ENCODE peak calls at places on chromosomes 16 and 17, in six cellular contexts. One of them, this sample, is unnamed.

GRCh38 chr17:71505200-71505599 is 615.6 kb upstream of the SOX9 start:
- DNase-seq in fibroblast of mammary gland: no peak
- DNase-seq in IMR-90: peak; percentile 85
- DNase-seq in uterus: no peak
- DNase-seq in GM12865: no peak
- DNase-seq in CD8-positive, alpha-beta T cell: no peak
- DNase-seq in this sample: peak; percentile 48

GRCh38 chr17:45867171-45867570 is 22.5 kb downstream of the SPPL2C start:
- DNase-seq in fibroblast of mammary gland: no peak
- DNase-seq in IMR-90: no peak
- DNase-seq in uterus: no peak
- DNase-seq in GM12865: no peak
- DNase-seq in CD8-positive, alpha-beta T cell: no peak
- DNase-seq in this sample: no peak

GRCh38 chr17:29143894-29144293 is 36.3 kb downstream of the MYO18A start:
- DNase-seq in fibroblast of mammary gland: no peak
- DNase-seq in IMR-90: peak; percentile 28
- DNase-seq in uterus: no peak
- DNase-seq in GM12865: peak; percentile 61
- DNase-seq in CD8-positive, alpha-beta T cell: no peak
- DNase-seq in this sample: no peak

GRCh38 chr17:18009609-18010420 is 29.2 kb downstream of the ATPAF2 start:
- DNase-seq in fibroblast of mammary gland: no peak
- DNase-seq in IMR-90: no peak
- DNase-seq in uterus: no peak
- DNase-seq in GM12865: no peak
- DNase-seq in CD8-positive, alpha-beta T cell: no peak
- DNase-seq in this sample: no peak

GRCh38 chr16:63361032-63361624 is 1324.9 kb upstream of the CDH8 start:
- DNase-seq in fibroblast of mammary gland: peak; percentile 66
- DNase-seq in IMR-90: peak; percentile 66
- DNase-seq in uterus: no peak
- DNase-seq in GM12865: peak; percentile 56
- DNase-seq in CD8-positive, alpha-beta T cell: no peak
- DNase-seq in this sample: peak; percentile 75

GRCh38 chr16:4110680-4111079 is 5.6 kb downstream of the ADCY9 start:
- DNase-seq in fibroblast of mammary gland: no peak
- DNase-seq in IMR-90: no peak
- DNase-seq in uterus: no peak
- DNase-seq in GM12865: no peak
- DNase-seq in CD8-positive, alpha-beta T cell: no peak
- DNase-seq in this sample: no peak

GRCh38 chr17:74873874-74874614 is 1.2 kb upstream of the FDXR start:
- DNase-seq in fibroblast of mammary gland: no peak
- DNase-seq in IMR-90: no peak
- DNase-seq in uterus: no peak
- DNase-seq in GM12865: peak; percentile 38
- DNase-seq in CD8-positive, alpha-beta T cell: no peak
- DNase-seq in this sample: no peak

GRCh38 chr17:50141026-50141749 is 9.3 kb downstream of the PPP1R9B start:
- DNase-seq in fibroblast of mammary gland: no peak
- DNase-seq in IMR-90: no peak
- DNase-seq in uterus: no peak
- DNase-seq in GM12865: no peak
- DNase-seq in CD8-positive, alpha-beta T cell: no peak
- DNase-seq in this sample: no peak

GRCh38 chr16:56742030-56742984 is 12.4 kb downstream of the NUP93 start:
- DNase-seq in fibroblast of mammary gland: peak; percentile 87
- DNase-seq in IMR-90: peak; percentile 92
- DNase-seq in uterus: no peak
- DNase-seq in GM12865: no peak
- DNase-seq in CD8-positive, alpha-beta T cell: no peak
- DNase-seq in this sample: peak; percentile 70

GRCh38 chr16:28181557-28181914 is 30.2 kb downstream of the XPO6 start:
- DNase-seq in fibroblast of mammary gland: peak; percentile 96
- DNase-seq in IMR-90: peak; percentile 97
- DNase-seq in uterus: peak; percentile 31
- DNase-seq in GM12865: peak; percentile 39
- DNase-seq in CD8-positive, alpha-beta T cell: no peak
- DNase-seq in this sample: peak; percentile 94

GRCh38 chr17:9346296-9346926 is 229.2 kb downstream of the STX8 start:
- DNase-seq in fibroblast of mammary gland: peak; percentile 74
- DNase-seq in IMR-90: peak; percentile 33
- DNase-seq in uterus: no peak
- DNase-seq in GM12865: no peak
- DNase-seq in CD8-positive, alpha-beta T cell: no peak
- DNase-seq in this sample: no peak

GRCh38 chr17:77724876-77725615 is 233.5 kb upstream of the TNRC6C start:
- DNase-seq in fibroblast of mammary gland: no peak
- DNase-seq in IMR-90: no peak
- DNase-seq in uterus: no peak
- DNase-seq in GM12865: peak; percentile 55
- DNase-seq in CD8-positive, alpha-beta T cell: no peak
- DNase-seq in this sample: no peak

GRCh38 chr17:27384261-27384701 is 72.0 kb upstream of the KSR1 start:
- DNase-seq in fibroblast of mammary gland: peak; percentile 92
- DNase-seq in IMR-90: peak; percentile 96
- DNase-seq in uterus: peak; percentile 60
- DNase-seq in GM12865: peak; percentile 56
- DNase-seq in CD8-positive, alpha-beta T cell: no peak
- DNase-seq in this sample: peak; percentile 97

GRCh38 chr17:58595194-58595792 is 80.9 kb upstream of the MTMR4 start:
- DNase-seq in fibroblast of mammary gland: no peak
- DNase-seq in IMR-90: no peak
- DNase-seq in uterus: no peak
- DNase-seq in GM12865: peak; percentile 72
- DNase-seq in CD8-positive, alpha-beta T cell: no peak
- DNase-seq in this sample: no peak

GRCh38 chr17:73368085-73368631 is 56.4 kb upstream of the CDC42EP4 start:
- DNase-seq in fibroblast of mammary gland: no peak
- DNase-seq in IMR-90: no peak
- DNase-seq in uterus: no peak
- DNase-seq in GM12865: no peak
- DNase-seq in CD8-positive, alpha-beta T cell: no peak
- DNase-seq in this sample: no peak

GRCh38 chr16:1416521-1416941 is 2.0 kb upstream of the UNKL start:
- DNase-seq in fibroblast of mammary gland: no peak
- DNase-seq in IMR-90: no peak
- DNase-seq in uterus: no peak
- DNase-seq in GM12865: no peak
- DNase-seq in CD8-positive, alpha-beta T cell: no peak
- DNase-seq in this sample: no peak

GRCh38 chr17:78622491-78623265 is 45.5 kb upstream of the DNAH17 start:
- DNase-seq in fibroblast of mammary gland: no peak
- DNase-seq in IMR-90: no peak
- DNase-seq in uterus: no peak
- DNase-seq in GM12865: no peak
- DNase-seq in CD8-positive, alpha-beta T cell: no peak
- DNase-seq in this sample: no peak

GRCh38 chr16:13919330-13919682 is 648 bp upstream of the ERCC4 start:
- DNase-seq in fibroblast of mammary gland: peak; percentile 53
- DNase-seq in IMR-90: peak; percentile 45
- DNase-seq in uterus: no peak
- DNase-seq in GM12865: peak; percentile 40
- DNase-seq in CD8-positive, alpha-beta T cell: no peak
- DNase-seq in this sample: peak; percentile 70

GRCh38 chr17:72715906-72716572 is 376.4 kb downstream of the SLC39A11 start:
- DNase-seq in fibroblast of mammary gland: peak; percentile 99
- DNase-seq in IMR-90: peak; percentile 98
- DNase-seq in uterus: no peak
- DNase-seq in GM12865: no peak
- DNase-seq in CD8-positive, alpha-beta T cell: no peak
- DNase-seq in this sample: peak; percentile 94

GRCh38 chr17:8922451-8922850 is 43.1 kb downstream of the PIK3R5 start:
- DNase-seq in fibroblast of mammary gland: peak; percentile 99
- DNase-seq in IMR-90: peak; percentile 75
- DNase-seq in uterus: no peak
- DNase-seq in GM12865: no peak
- DNase-seq in CD8-positive, alpha-beta T cell: no peak
- DNase-seq in this sample: peak; percentile 72

GRCh38 chr17:45908935-45909334 is 14.6 kb downstream of the MAPT start:
- DNase-seq in fibroblast of mammary gland: no peak
- DNase-seq in IMR-90: no peak
- DNase-seq in uterus: no peak
- DNase-seq in GM12865: no peak
- DNase-seq in CD8-positive, alpha-beta T cell: no peak
- DNase-seq in this sample: no peak

GRCh38 chr16:69535123-69536050 is 30.4 kb upstream of the NFAT5 start:
- DNase-seq in fibroblast of mammary gland: peak; percentile 55
- DNase-seq in IMR-90: peak; percentile 65
- DNase-seq in uterus: no peak
- DNase-seq in GM12865: no peak
- DNase-seq in CD8-positive, alpha-beta T cell: no peak
- DNase-seq in this sample: peak; percentile 74

GRCh38 chr17:44382917-44383316 is 6.5 kb downstream of the ITGA2B start:
- DNase-seq in fibroblast of mammary gland: no peak
- DNase-seq in IMR-90: no peak
- DNase-seq in uterus: no peak
- DNase-seq in GM12865: no peak
- DNase-seq in CD8-positive, alpha-beta T cell: no peak
- DNase-seq in this sample: no peak
- H3K4me3 ChIP-seq in fibroblast of mammary gland: no peak overlapping the region
- H3K4me3 ChIP-seq in IMR-90: no peak overlapping the region
- H3K4me3 ChIP-seq in uterus: no peak overlapping the region
- H3K4me3 ChIP-seq in GM12865: no peak overlapping the region
- H3K4me3 ChIP-seq in CD8-positive, alpha-beta T cell: no peak overlapping the region
- H3K4me3 ChIP-seq in this sample: no peak overlapping the region

GRCh38 chr16:67966549-67967182 is 1.8 kb downstream of the SLC12A4 start:
- DNase-seq in fibroblast of mammary gland: peak; percentile 74
- DNase-seq in IMR-90: no peak
- DNase-seq in uterus: no peak
- DNase-seq in GM12865: no peak
- DNase-seq in CD8-positive, alpha-beta T cell: no peak
- DNase-seq in this sample: peak; percentile 33
- H3K4me3 ChIP-seq in fibroblast of mammary gland: peak overlapping the region; percentile 88
- H3K4me3 ChIP-seq in IMR-90: peak overlapping the region; percentile 100
- H3K4me3 ChIP-seq in uterus: peak overlapping the region; percentile 92
- H3K4me3 ChIP-seq in GM12865: peak overlapping the region; percentile 71
- H3K4me3 ChIP-seq in CD8-positive, alpha-beta T cell: peak overlapping the region; percentile 97
- H3K4me3 ChIP-seq in this sample: peak overlapping the region; percentile 84

GRCh38 chr17:41917192-41917591 is 1.6 kb downstream of the ACLY start:
- DNase-seq in fibroblast of mammary gland: peak; percentile 85
- DNase-seq in IMR-90: peak; percentile 59
- DNase-seq in uterus: no peak
- DNase-seq in GM12865: no peak
- DNase-seq in CD8-positive, alpha-beta T cell: no peak
- DNase-seq in this sample: peak; percentile 17
- H3K4me3 ChIP-seq in fibroblast of mammary gland: peak overlapping the region; percentile 97
- H3K4me3 ChIP-seq in IMR-90: peak overlapping the region; percentile 72
- H3K4me3 ChIP-seq in uterus: peak overlapping the region; percentile 74
- H3K4me3 ChIP-seq in GM12865: peak overlapping the region; percentile 99
- H3K4me3 ChIP-seq in CD8-positive, alpha-beta T cell: no peak overlapping the region
- H3K4me3 ChIP-seq in this sample: peak overlapping the region; percentile 97

DNA sequence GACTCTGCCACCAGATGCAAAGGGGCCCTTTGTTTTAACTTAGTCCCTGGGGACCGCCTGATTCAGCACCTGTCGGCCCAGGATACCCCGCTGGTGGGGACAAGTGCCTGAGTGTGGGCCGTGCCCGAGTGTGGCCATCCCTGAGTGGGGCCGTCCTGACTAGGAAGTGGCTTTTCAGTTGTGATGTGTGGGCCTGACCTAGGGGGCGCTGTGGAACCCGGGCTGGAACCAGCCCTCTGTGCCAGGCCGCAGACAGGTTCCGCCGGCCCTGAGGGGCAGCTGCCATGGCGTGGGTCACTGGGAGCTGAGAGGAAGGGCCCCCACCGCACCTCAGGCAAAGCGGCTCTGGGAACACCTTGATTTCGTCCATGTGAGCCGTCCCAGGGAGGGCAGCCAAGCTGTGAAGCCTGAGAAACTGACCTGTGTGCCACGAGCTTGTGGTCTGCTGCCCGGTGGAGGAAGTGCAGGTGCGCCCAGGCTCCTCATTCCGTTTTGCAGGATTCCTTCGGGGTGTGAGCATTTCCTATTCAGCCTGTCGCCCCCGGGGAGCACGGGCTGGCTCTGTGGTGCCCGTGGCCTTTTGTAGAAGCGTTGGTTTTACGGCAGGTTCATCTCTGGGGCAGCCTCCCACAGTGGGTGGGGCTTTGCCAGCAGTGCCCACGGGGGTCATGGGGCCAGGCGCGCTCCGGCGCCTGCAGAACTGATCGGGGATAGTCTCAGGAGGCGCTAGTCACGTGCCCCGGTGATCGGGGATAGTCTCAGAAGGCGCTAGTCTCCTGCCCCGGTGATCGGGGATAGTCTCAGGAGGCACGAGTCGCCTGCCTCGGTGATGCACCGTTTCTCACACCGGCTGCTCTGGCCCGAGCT is 5.3 kb downstream of the RPL13 start:
- DNase-seq in fibroblast of mammary gland: peak; percentile 49
- DNase-seq in IMR-90: peak; percentile 44
- DNase-seq in uterus: no peak
- DNase-seq in GM12865: peak; percentile 74
- DNase-seq in CD8-positive, alpha-beta T cell: peak; percentile 49
- DNase-seq in this sample: peak; percentile 60
- H3K4me3 ChIP-seq in fibroblast of mammary gland: no peak overlapping the region
- H3K4me3 ChIP-seq in IMR-90: no peak overlapping the region
- H3K4me3 ChIP-seq in uterus: no peak overlapping the region
- H3K4me3 ChIP-seq in GM12865: no peak overlapping the region
- H3K4me3 ChIP-seq in CD8-positive, alpha-beta T cell: peak overlapping the region; percentile 43
- H3K4me3 ChIP-seq in this sample: peak overlapping the region; percentile 25

GRCh38 chr16:67872131-67872630 is 671 bp upstream of the EDC4 start:
- DNase-seq in fibroblast of mammary gland: no peak
- DNase-seq in IMR-90: no peak
- DNase-seq in uterus: no peak
- DNase-seq in GM12865: no peak
- DNase-seq in CD8-positive, alpha-beta T cell: no peak
- DNase-seq in this sample: no peak
- H3K4me3 ChIP-seq in fibroblast of mammary gland: no peak overlapping the region
- H3K4me3 ChIP-seq in IMR-90: no peak overlapping the region
- H3K4me3 ChIP-seq in uterus: peak overlapping the region; percentile 96
- H3K4me3 ChIP-seq in GM12865: no peak overlapping the region
- H3K4me3 ChIP-seq in CD8-positive, alpha-beta T cell: peak overlapping the region; percentile 87
- H3K4me3 ChIP-seq in this sample: peak overlapping the region; percentile 94

DNA sequence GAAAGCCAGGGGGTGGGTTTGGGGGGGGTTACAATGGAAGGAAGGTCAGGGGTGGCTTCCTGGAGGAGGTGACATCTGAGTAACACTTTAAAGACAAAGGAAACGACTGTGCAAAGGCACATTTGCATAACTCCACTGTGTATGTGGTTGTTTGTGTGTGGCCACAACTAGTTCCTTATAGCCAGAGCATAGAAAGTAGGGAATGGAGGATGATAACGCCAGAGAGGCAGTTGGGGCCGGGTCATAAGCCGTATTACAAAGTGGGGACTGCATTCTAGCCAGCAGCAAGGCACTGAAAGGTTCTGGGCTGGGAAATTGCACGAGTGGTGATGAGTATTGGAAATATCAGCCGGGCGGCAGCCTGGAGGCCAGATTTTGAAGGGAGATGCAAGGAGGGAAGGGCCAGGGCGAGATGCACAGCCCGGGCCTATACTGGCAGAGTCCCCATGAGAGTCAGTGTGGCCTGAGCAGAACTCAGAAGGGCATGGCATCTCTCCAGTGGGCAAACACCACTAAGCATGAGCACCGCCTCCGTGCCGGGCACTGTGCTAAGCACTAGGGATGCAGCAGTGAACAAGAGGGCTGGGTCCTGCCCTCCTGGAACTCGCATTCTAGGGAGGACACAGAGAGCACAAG is 33.6 kb downstream of the TK2 start:
- DNase-seq in fibroblast of mammary gland: no peak
- DNase-seq in IMR-90: no peak
- DNase-seq in uterus: no peak
- DNase-seq in GM12865: no peak
- DNase-seq in CD8-positive, alpha-beta T cell: no peak
- DNase-seq in this sample: no peak
- H3K4me3 ChIP-seq in fibroblast of mammary gland: no peak overlapping the region
- H3K4me3 ChIP-seq in IMR-90: no peak overlapping the region
- H3K4me3 ChIP-seq in uterus: no peak overlapping the region
- H3K4me3 ChIP-seq in GM12865: no peak overlapping the region
- H3K4me3 ChIP-seq in CD8-positive, alpha-beta T cell: peak overlapping the region; percentile 20
- H3K4me3 ChIP-seq in this sample: no peak overlapping the region

This sample was measured in foreskin fibroblast.